ENCODE peak calls at places on chromosomes 12 and 14, in six cellular contexts. A is heart right ventricle, X is IMR-90, N is endodermal cell, T is lung, H is suprapubic skin. Y is an unnamed sample.

GRCh38 chr14:96264850-96265249 is 8.8 kb downstream of the BDKRB1 start:
- DNase-seq in T (no peak), A (no peak), X (peak; percentile 45), N (peak; percentile 75), H (no peak), Y (no peak)

GRCh38 chr14:49882826-49883694 is 9.8 kb upstream of the ARF6 start:
- DNase-seq in A (no peak), X (no peak), N (no peak), H (no peak), T (no peak), Y (no peak)

GRCh38 chr14:102472815-102473158 is 36.8 kb downstream of the ANKRD9 start:
- DNase-seq in X (no peak), H (no peak), N (no peak), T (no peak), A (no peak), Y (no peak)

GRCh38 chr14:23432946-23433345 is 2.5 kb downstream of the MYH7 start:
- DNase-seq in X (no peak), T (no peak), N (no peak), H (peak; percentile 37), A (no peak), Y (no peak)

GRCh38 chr14:71414631-71415403 is 507.6 kb downstream of the PCNX1 start:
- DNase-seq in H (no peak), X (peak; percentile 71), T (no peak), A (no peak), N (no peak), Y (no peak)

GRCh38 chr12:27000962-27001361 is 13.2 kb downstream of the TM7SF3 start:
- DNase-seq in X (no peak), N (no peak), A (no peak), H (no peak), T (no peak), Y (no peak)

GRCh38 chr14:102125546-102125945 is 14.2 kb upstream of the WDR20 start:
- DNase-seq in T (no peak), H (no peak), N (no peak), X (no peak), A (no peak), Y (no peak)

GRCh38 chr14:61088081-61088480 is 107.0 kb downstream of the SLC38A6 start:
- DNase-seq in T (no peak), A (no peak), H (no peak), X (no peak), N (no peak), Y (no peak)

GRCh38 chr14:61337893-61338292 is 16.5 kb downstream of the PRKCH start:
- DNase-seq in N (no peak), X (no peak), H (no peak), T (no peak), A (no peak), Y (no peak)

GRCh38 chr14:64438181-64438839 is 27.0 kb upstream of the AKAP5 start:
- DNase-seq in T (no peak), N (no peak), X (peak; percentile 87), H (no peak), A (no peak), Y (no peak)

GRCh38 chr14:96660667-96661066 is 136.5 kb upstream of the VRK1 start:
- DNase-seq in T (no peak), X (no peak), H (no peak), A (no peak), N (no peak), Y (no peak)

GRCh38 chr14:57714487-57714899 is 151.4 kb downstream of the SLC35F4 start:
- DNase-seq in H (no peak), X (no peak), A (no peak), T (no peak), N (peak; percentile 85), Y (no peak)

GRCh38 chr12:115473257-115473956 is 789.4 kb upstream of the TBX3 start:
- DNase-seq in X (no peak), T (no peak), N (no peak), H (no peak), A (no peak), Y (no peak)

GRCh38 chr12:93127582-93128331 is 198.7 kb upstream of the EEA1 start:
- DNase-seq in N (peak; percentile 75), T (peak; percentile 81), H (no peak), X (peak; percentile 92), A (peak; percentile 72), Y (no peak)

GRCh38 chr12:21607701-21608100 is 3.1 kb upstream of the GYS2 start:
- DNase-seq in A (no peak), H (no peak), X (peak; percentile 33), T (no peak), N (no peak), Y (no peak)

GRCh38 chr12:15806826-15807225 is 17.6 kb upstream of the EPS8 start:
- DNase-seq in H (no peak), T (no peak), X (no peak), N (no peak), A (no peak), Y (no peak)

GRCh38 chr14:70645892-70646291 is 4.2 kb downstream of the TTC9 start:
- DNase-seq in N (no peak), H (no peak), X (no peak), T (no peak), A (no peak), Y (no peak)

GRCh38 chr12:113449299-113449698 is 22.4 kb downstream of the LHX5 start:
- DNase-seq in N (no peak), X (no peak), H (no peak), T (no peak), A (no peak), Y (no peak)

GRCh38 chr14:36658091-36659009 is 3.3 kb upstream of the PAX9 start:
- DNase-seq in N (peak; percentile 73), X (no peak), A (no peak), H (no peak), T (no peak), Y (no peak)

GRCh38 chr12:97716356-97716755 is 253.8 kb downstream of the RMST start:
- DNase-seq in X (no peak), T (no peak), A (no peak), N (peak; percentile 72), H (no peak), Y (no peak)

GRCh38 chr12:96907681-96908163 is 665 bp downstream of the NEDD1 start:
- DNase-seq in T (no peak), A (no peak), X (peak; percentile 25), H (no peak), N (peak; percentile 84), Y (no peak)

GRCh38 chr12:79933580-79934264 is 1.2 kb downstream of the PPP1R12A start:
- DNase-seq in T (no peak), X (peak; percentile 6), A (no peak), H (no peak), N (peak; percentile 65), Y (no peak)

GRCh38 chr12:84183576-84183975 is 729.0 kb downstream of the SLC6A15 start:
- DNase-seq in H (no peak), A (no peak), T (no peak), N (no peak), X (no peak), Y (no peak)

GRCh38 chr12:6469609-6470374 is 685 bp downstream of the VAMP1 start:
- DNase-seq in X (no peak), A (no peak), N (no peak), H (no peak), T (no peak), Y (no peak)

GRCh38 chr12:54723653-54724256 is 75.6 kb upstream of the DCD start:
- DNase-seq in A (no peak), H (no peak), N (peak; percentile 76), T (no peak), X (peak; percentile 11), Y (no peak)

GRCh38 chr14:58697266-58697926 is 59.6 kb downstream of the DACT1 start:
- DNase-seq in X (no peak), N (no peak), H (no peak), T (no peak), A (no peak), Y (no peak)

GRCh38 chr12:49556391-49557186 is 11.4 kb downstream of the MCRS1 start:
- DNase-seq in X (no peak), A (no peak), H (no peak), T (no peak), N (no peak), Y (no peak)

GRCh38 chr12:26017484-26018211 is 59.2 kb downstream of the RASSF8 start:
- DNase-seq in T (no peak), H (no peak), A (peak; percentile 12), X (peak; percentile 36), N (peak; percentile 89), Y (no peak)

GRCh38 chr12:76176935-76177334 is 92.5 kb upstream of the NAP1L1 start:
- DNase-seq in N (no peak), A (no peak), H (no peak), T (no peak), X (peak; percentile 52), Y (no peak)

GRCh38 chr12:88805286-88805685 is 225.0 kb upstream of the KITLG start:
- DNase-seq in X (peak; percentile 9), H (no peak), T (no peak), N (no peak), A (no peak), Y (no peak)

GRCh38 chr14:72894623-72895378 is 900 bp upstream of the DPF3 start:
- DNase-seq in X (no peak), A (peak; percentile 21), H (no peak), T (no peak), N (peak; percentile 83), Y (no peak)

GRCh38 chr12:104695453-104696148 is 238.9 kb downstream of the CHST11 start:
- DNase-seq in A (no peak), T (no peak), H (no peak), N (peak; percentile 51), X (peak; percentile 93), Y (no peak)

GRCh38 chr12:46523446-46523845 is 150.9 kb upstream of the SLC38A2 start:
- DNase-seq in A (no peak), X (peak; percentile 40), T (no peak), N (no peak), H (no peak), Y (no peak)
- H3K4me1 ChIP-seq in A (peaks cover 41% of the 10 kb centered on the region), X (peaks cover 25% of the 10 kb centered on the region), T (peaks cover 9% of the 10 kb centered on the region), N (no peaks in the 10 kb centered on the region), H (peaks cover 49% of the 10 kb centered on the region), Y (peaks cover 57% of the 10 kb centered on the region)

GRCh38 chr12:51890511-51891171 is 2.7 kb downstream of the ANKRD33 start:
- DNase-seq in T (no peak), N (peak; percentile 63), A (no peak), H (no peak), X (no peak), Y (no peak)
- H3K4me3 ChIP-seq in T (no peak overlapping the region), N (no peak overlapping the region), A (no peak overlapping the region), H (no peak overlapping the region), X (no peak overlapping the region), Y (no peak overlapping the region)

DNA sequence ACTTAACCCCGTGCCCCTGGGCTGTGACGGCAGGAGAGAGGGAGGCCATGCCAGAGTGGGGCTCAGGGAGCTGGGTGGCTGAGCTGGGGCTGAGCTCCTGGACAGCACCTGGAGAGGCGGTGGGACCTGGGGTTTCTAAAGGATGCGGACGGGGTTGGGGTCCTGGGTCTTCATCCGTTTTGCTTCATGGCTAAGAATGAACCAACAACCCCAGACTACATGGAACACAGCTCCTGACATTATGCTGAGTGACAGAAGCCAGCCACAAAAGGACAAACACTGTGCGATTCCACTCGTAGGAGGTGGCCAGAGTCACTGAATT is 60.6 kb downstream of the NCOR2 start:
- DNase-seq in H (no peak), T (no peak), A (no peak), X (no peak), N (no peak), Y (no peak)
- H3K4me1 ChIP-seq in H (peaks cover 94% of the 10 kb centered on the region), T (peaks cover 44% of the 10 kb centered on the region), A (peaks cover 82% of the 10 kb centered on the region), X (peaks cover 21% of the 10 kb centered on the region), N (peaks cover 17% of the 10 kb centered on the region), Y (peaks cover 53% of the 10 kb centered on the region)

DNA sequence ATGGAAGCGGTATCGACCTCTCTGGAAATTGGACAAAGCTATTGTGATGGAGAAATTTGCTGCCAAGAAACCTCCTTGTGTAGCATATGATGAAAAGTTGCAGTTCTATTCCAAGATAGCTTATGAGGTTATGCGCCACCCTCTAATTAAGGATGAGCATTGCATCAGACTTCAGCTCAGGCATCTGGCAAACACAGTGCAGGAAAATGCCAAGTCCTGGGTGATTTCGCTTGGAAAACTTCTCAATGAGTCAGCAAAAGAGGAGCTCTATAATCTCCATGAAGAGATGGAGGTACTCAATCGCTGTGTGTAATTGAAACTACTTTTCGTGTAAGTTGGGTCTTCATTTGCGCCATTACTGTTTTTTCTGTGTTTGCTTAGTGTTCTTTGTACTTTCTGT is 51.2 kb downstream of the DNAH10 start:
- DNase-seq in A (no peak), X (peak; percentile 12), H (no peak), T (no peak), N (no peak), Y (no peak)
- H3K4me3 ChIP-seq in A (no peak overlapping the region), X (no peak overlapping the region), H (no peak overlapping the region), T (no peak overlapping the region), N (no peak overlapping the region), Y (no peak overlapping the region)